ENCODE peak calls at places on chromosomes 11 and 22, in nine cellular contexts. K is AG09309, C is WERI-Rb-1, W is fibroblast of lung, Y is A549, P is IMR-90, N is psoas muscle, Z is GM23338, A is lung. F is an unnamed sample.

GRCh38 chr11:122248130-122248529 is 132.1 kb upstream of the BLID start:
- DNase-seq in W (no peak), N (peak; percentile 50), A (no peak), Y (no peak), Z (no peak), P (no peak), K (no peak), C (no peak), F (no peak)

GRCh38 chr22:42946551-42947198 is 68.3 kb downstream of the PACSIN2 start:
- DNase-seq in K (no peak), A (no peak), W (no peak), C (peak; percentile 90), Y (no peak), Z (no peak), P (no peak), N (no peak), F (no peak)

GRCh38 chr11:61716478-61717285 is 35.8 kb upstream of the MYRF start:
- DNase-seq in N (no peak), Y (no peak), P (no peak), C (no peak), A (no peak), Z (no peak), K (no peak), W (no peak), F (no peak)

GRCh38 chr11:12864316-12865156 is 144.6 kb upstream of the RASSF10 start:
- DNase-seq in C (no peak), N (no peak), Y (no peak), P (peak; percentile 96), A (no peak), Z (peak; percentile 99), K (peak; percentile 27), W (peak; percentile 92), F (peak; percentile 76)

GRCh38 chr11:9277176-9277575 is 12.0 kb upstream of the DENND5A start:
- DNase-seq in C (no peak), Y (no peak), A (no peak), P (no peak), W (no peak), N (no peak), K (no peak), Z (no peak), F (no peak)

GRCh38 chr22:48663297-48663696 is 1164.4 kb downstream of the BRD1 start:
- DNase-seq in Z (peak; percentile 23), N (no peak), W (no peak), A (no peak), K (no peak), C (no peak), P (no peak), Y (no peak), F (no peak)

GRCh38 chr22:42397332-42398246 is 34.6 kb downstream of the NFAM1 start:
- DNase-seq in Z (no peak), A (peak; percentile 36), N (no peak), K (no peak), W (no peak), P (no peak), Y (no peak), C (no peak), F (no peak)

GRCh38 chr11:111308140-111308539 is 9.8 kb downstream of the POU2AF3 start:
- DNase-seq in K (no peak), N (no peak), Z (no peak), W (no peak), Y (peak; percentile 20), A (peak; percentile 61), C (peak; percentile 70), P (peak; percentile 39), F (no peak)

GRCh38 chr11:32358729-32359128 is 76.6 kb downstream of the WT1 start:
- DNase-seq in Z (peak; percentile 17), A (no peak), C (peak; percentile 89), K (no peak), Y (no peak), P (no peak), W (no peak), N (no peak), F (no peak)

GRCh38 chr11:6612816-6613136 is 760 bp upstream of the TAF10 start:
- DNase-seq in C (peak; percentile 48), N (no peak), P (no peak), K (no peak), Z (peak; percentile 81), A (no peak), Y (no peak), W (no peak), F (no peak)

GRCh38 chr22:22424956-22425355 is 83.6 kb downstream of the ZNF280B start:
- DNase-seq in Z (no peak), C (no peak), A (no peak), W (no peak), Y (no peak), P (no peak), K (no peak), N (no peak), F (no peak)

GRCh38 chr11:46238967-46239800 is 38.3 kb upstream of the CREB3L1 start:
- DNase-seq in P (peak; percentile 84), K (peak; percentile 38), Z (peak; percentile 93), A (peak; percentile 81), W (peak; percentile 82), C (peak; percentile 87), N (peak; percentile 86), Y (peak; percentile 86), F (no peak)

GRCh38 chr11:116680349-116681125 is 92.2 kb downstream of the BUD13 start:
- DNase-seq in W (no peak), N (no peak), A (no peak), C (no peak), Y (no peak), K (no peak), P (no peak), Z (no peak), F (no peak)

GRCh38 chr11:819129-819931 is 616 bp downstream of the PNPLA2 start:
- DNase-seq in Z (peak; percentile 97), Y (no peak), N (peak; percentile 95), C (peak; percentile 92), A (peak; percentile 93), P (peak; percentile 73), K (no peak), W (peak; percentile 73), F (no peak)
- TF ChIP-seq CTCF in Z (no peak), Y (no peak), N (peak; percentile 15), C (no peak), A (no peak), P (peak; percentile 9), K (peak; percentile 6), W (no peak), F (no peak)

GRCh38 chr22:32919629-32920028 is 118.1 kb downstream of the TIMP3 start:
- DNase-seq in Z (no peak), A (no peak), W (no peak), N (no peak), P (no peak), C (no peak), K (no peak), Y (no peak), F (no peak)
- H3K4me3 ChIP-seq in Z (no peak overlapping the region), A (no peak overlapping the region), W (no peak overlapping the region), N (no peak overlapping the region), P (no peak overlapping the region), C (no peak overlapping the region), K (no peak overlapping the region), Y (no peak overlapping the region), F (no peak overlapping the region)

DNA sequence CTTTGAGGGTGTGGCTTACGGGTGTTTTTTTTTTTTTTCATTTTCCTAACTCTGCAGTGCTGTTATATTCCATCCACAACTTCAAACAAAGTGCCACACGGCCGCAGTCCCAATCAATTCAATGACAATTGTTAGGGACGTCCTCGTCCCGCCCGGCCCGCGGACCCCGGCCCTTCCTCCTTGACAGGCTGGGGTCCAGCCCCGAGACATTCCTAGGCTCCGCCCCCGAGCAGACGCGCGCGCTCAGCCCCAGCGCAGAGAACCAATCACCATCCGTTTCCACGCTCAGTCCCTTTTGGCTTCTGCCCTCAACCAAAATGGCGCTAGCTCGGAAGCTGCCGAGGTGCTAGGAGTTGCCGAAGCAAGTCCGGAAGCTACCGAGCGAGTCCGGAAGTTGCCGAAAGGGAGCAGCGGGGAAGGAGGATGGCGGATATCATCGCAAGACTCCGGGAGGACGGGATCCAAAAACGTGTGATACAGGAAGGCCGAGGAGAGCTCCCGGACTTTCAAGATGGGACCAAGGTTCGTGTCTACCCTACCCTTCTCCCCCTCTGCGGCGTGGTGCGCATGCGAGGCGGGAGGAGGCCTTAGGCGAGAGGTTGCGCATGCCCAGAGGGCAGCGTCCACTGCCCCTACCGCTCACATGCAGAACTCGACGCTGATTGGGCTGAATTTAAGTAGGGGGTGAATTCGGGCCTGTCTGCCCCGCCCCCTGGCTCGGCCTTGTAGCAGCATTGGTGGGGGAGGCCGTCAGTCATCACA is at the start of gene AIP:
- DNase-seq in N (peak; percentile 97), K (peak; percentile 87), A (peak; percentile 98), Y (peak; percentile 99), P (peak; percentile 97), W (peak; percentile 95), Z (peak; percentile 99), C (peak; percentile 98), F (peak; percentile 83)
- TF ChIP-seq CTCF in N (peak; percentile 9), K (peak; percentile 8), A (no peak), Y (no peak), P (no peak), W (no peak), Z (no peak), C (peak; percentile 10), F (no peak)

GRCh38 chr22:27796118-27796517 is 5.4 kb downstream of the MN1 start:
- DNase-seq in P (no peak), N (no peak), K (no peak), Z (no peak), W (no peak), A (no peak), C (no peak), Y (no peak), F (no peak)

GRCh38 chr22:27796829-27797792 is 4.4 kb downstream of the MN1 start:
- DNase-seq in Y (no peak), A (no peak), K (no peak), P (no peak), W (peak; percentile 12), Z (no peak), N (no peak), C (no peak), F (no peak)

GRCh38 chr22:27798526-27799333 is 2.8 kb downstream of the MN1 start:
- DNase-seq in Z (peak; percentile 72), K (no peak), Y (no peak), N (no peak), C (no peak), P (no peak), A (no peak), W (peak; percentile 63), F (no peak)

GRCh38 chr22:27799334-27800249 is 2.0 kb downstream of the MN1 start:
- DNase-seq in K (no peak), Z (no peak), W (peak; percentile 37), P (no peak), N (peak; percentile 53), Y (no peak), A (no peak), C (no peak), F (no peak)

DNA sequence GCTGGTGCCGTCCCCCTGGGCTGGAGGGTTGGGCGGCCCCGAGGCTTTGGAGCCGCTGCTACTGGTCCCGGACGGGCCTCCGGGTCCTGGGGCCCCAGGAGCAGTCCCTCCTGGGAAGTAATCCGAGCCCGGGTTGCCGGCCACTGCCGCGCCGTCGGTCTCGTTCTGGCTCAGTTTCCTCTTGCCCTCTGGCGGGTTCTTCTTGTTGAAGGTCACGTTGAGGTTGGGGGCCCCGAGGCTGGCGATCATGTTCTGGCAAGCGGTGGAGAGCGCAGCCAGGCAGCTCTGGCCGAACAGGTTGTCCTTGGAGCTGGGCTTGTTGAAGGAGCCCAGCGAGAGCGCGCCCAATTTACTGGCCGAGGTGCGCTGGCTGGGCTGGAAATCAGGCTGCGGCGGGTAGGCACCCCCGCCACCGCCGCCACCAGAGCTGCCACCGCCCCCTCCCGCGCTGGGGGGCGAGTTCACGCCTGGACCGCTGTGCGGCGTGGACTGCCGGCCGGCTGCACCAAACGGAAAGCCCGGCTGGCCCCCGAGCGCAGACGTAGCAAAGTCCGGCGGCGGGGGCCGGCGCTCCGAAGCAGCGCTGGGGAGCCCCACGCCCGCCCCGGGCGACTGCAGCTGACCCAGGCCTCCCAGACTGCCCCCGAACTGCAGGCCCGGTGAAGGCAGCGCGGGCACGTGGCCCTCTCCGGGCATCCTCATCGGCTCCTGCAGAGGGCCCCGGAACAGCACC is 3.6 kb downstream of the MN1 start:
- DNase-seq in Y (no peak), P (no peak), Z (no peak), A (no peak), N (peak; percentile 48), W (peak; percentile 22), K (no peak), C (no peak), F (no peak)
- H3K4me3 ChIP-seq in Y (no peak overlapping the region), P (no peak overlapping the region), Z (peak overlapping the region; percentile 72), A (no peak overlapping the region), N (peak overlapping the region; percentile 95), W (no peak overlapping the region), K (no peak overlapping the region), C (no peak overlapping the region), F (no peak overlapping the region)